ENCODE peak calls at places on chromosomes 4 and X, in nine cellular contexts. W is hippocampal formation; S is brain pericyte; T is naive thymus-derived CD8-positive, alpha-beta T cell; P is pons; U is fibroblast of the aortic adventitia; R is lower leg skin; B is foreskin fibroblast; Q is hypothalamus. F is an unnamed sample.

GRCh38 chr4:86367577-86367976 is 7.7 kb upstream of the MAPK10 start:
- DNase-seq in W (no peak), S (peak), T (no peak), P (no peak), U (peak), R (no peak), B (peak), Q (no peak), F (no peak)

GRCh38 chr4:79325864-79326328 is at the start of gene NAA11:
- DNase-seq in W (no peak), S (no peak), T (no peak), P (no peak), U (no peak), R (no peak), B (no peak), Q (no peak), F (no peak)

GRCh38 chrX:115357316-115357715 is 67.8 kb downstream of the LUZP4 start:
- DNase-seq in W (no peak), S (no peak), T (no peak), P (no peak), U (peak), R (no peak), B (no peak), Q (no peak), F (no peak)

GRCh38 chr4:102503831-102504786 is 3.0 kb downstream of the NFKB1 start:
- DNase-seq in W (no peak), S (no peak), T (no peak), P (no peak), U (no peak), R (no peak), B (no peak), Q (no peak), F (no peak)

GRCh38 chr4:162139412-162139811 is 24.4 kb downstream of the FSTL5 start:
- DNase-seq in W (no peak), S (no peak), T (no peak), P (no peak), U (no peak), R (no peak), B (no peak), Q (no peak), F (no peak)

GRCh38 chr4:15186149-15186548 is 183.9 kb downstream of the CPEB2 start:
- DNase-seq in W (no peak), S (no peak), T (no peak), P (no peak), U (peak), R (no peak), B (no peak), Q (no peak), F (no peak)

GRCh38 chr4:2261110-2261852 is 628 bp downstream of the MXD4 start:
- DNase-seq in W (no peak), S (no peak), T (peak), P (no peak), U (peak), R (no peak), B (peak), Q (no peak), F (peak)

GRCh38 chr4:2936773-2937145 is 26.4 kb downstream of the NOP14 start:
- DNase-seq in W (no peak), S (no peak), T (no peak), P (peak), U (peak), R (no peak), B (peak), Q (no peak), F (peak)

GRCh38 chrX:115531818-115532403 is 29.1 kb upstream of the PLS3 start:
- DNase-seq in W (no peak), S (no peak), T (no peak), P (no peak), U (peak), R (no peak), B (peak), Q (no peak), F (no peak)

GRCh38 chr4:2825740-2826139 is 17.9 kb upstream of the ADD1 start:
- DNase-seq in W (no peak), S (no peak), T (no peak), P (no peak), U (no peak), R (no peak), B (no peak), Q (peak), F (peak)

GRCh38 chrX:26586570-26586969 is 370.6 kb downstream of the MAGEB5 start:
- DNase-seq in W (no peak), S (no peak), T (no peak), P (peak), U (no peak), R (no peak), B (no peak), Q (no peak), F (no peak)

GRCh38 chrX:9905288-9905687 is 61.9 kb upstream of the CLDN34 start:
- DNase-seq in W (no peak), S (no peak), T (no peak), P (no peak), U (no peak), R (no peak), B (peak), Q (no peak), F (no peak)

GRCh38 chr4:78242071-78242470 is 184.9 kb downstream of the FRAS1 start:
- DNase-seq in W (no peak), S (no peak), T (no peak), P (no peak), U (peak), R (no peak), B (peak), Q (no peak), F (no peak)

GRCh38 chrX:15749642-15750610 is 11.9 kb downstream of the CA5B start:
- DNase-seq in W (no peak), S (no peak), T (peak), P (peak), U (peak), R (peak), B (peak), Q (no peak), F (no peak)